ENCODE peak calls at places on chromosome 19, in ten cellular contexts. S is IMR-90, Q is endothelial cell of umbilical vein, R is breast epithelium, F is A549, E is stomach, H is Peyer's patch, K is tibial nerve, A is heart left ventricle, O is transverse colon. T is an unnamed sample.

GRCh38 chr19:11752244-11752736 is 13.5 kb upstream of the ZNF823 start:
- DNase-seq in R (no peak), O (no peak), K (no peak), A (no peak), S (no peak), E (no peak), F (no peak), Q (no peak), H (no peak), T (no peak)

GRCh38 chr19:46958542-46958941 is 61.1 kb upstream of the NPAS1 start:
- DNase-seq in R (no peak), K (no peak), A (no peak), H (no peak), Q (peak; percentile 68), O (no peak), S (peak; percentile 52), E (no peak), F (no peak), T (no peak)

GRCh38 chr19:31167695-31168094 is 181.5 kb downstream of the TSHZ3 start:
- DNase-seq in S (no peak), Q (no peak), O (no peak), R (no peak), A (no peak), F (no peak), K (no peak), E (no peak), H (no peak), T (no peak)

GRCh38 chr19:1161716-1162115 is 12.4 kb downstream of the SBNO2 start:
- DNase-seq in F (peak; percentile 80), S (peak; percentile 32), H (peak; percentile 71), E (peak; percentile 57), R (no peak), K (no peak), O (peak; percentile 40), Q (no peak), A (no peak), T (peak; percentile 85)

GRCh38 chr19:33905473-33905936 is 108.8 kb downstream of the KCTD15 start:
- DNase-seq in K (no peak), Q (peak; percentile 51), R (no peak), S (no peak), H (no peak), F (no peak), A (peak; percentile 64), O (peak; percentile 14), E (no peak), T (no peak)

GRCh38 chr19:41882568-41883462 is at the start of gene ARHGEF1:
- DNase-seq in E (peak; percentile 62), S (no peak), A (peak; percentile 80), O (peak; percentile 75), R (no peak), K (no peak), Q (peak; percentile 6), H (peak; percentile 71), F (no peak), T (peak; percentile 78)

GRCh38 chr19:32570081-32570785 is 10.8 kb upstream of the PDCD5 start:
- DNase-seq in S (peak; percentile 57), R (peak; percentile 61), O (peak; percentile 56), F (peak; percentile 85), E (peak; percentile 48), H (peak; percentile 58), A (peak; percentile 19), K (no peak), Q (peak; percentile 37), T (peak; percentile 24)

GRCh38 chr19:46125447-46125846 is 959 bp upstream of the IGFL3 start:
- DNase-seq in R (no peak), O (no peak), H (no peak), E (no peak), F (no peak), Q (no peak), S (no peak), K (no peak), A (no peak), T (no peak)

GRCh38 chr19:31461814-31462539 is 112.7 kb upstream of the TSHZ3 start:
- DNase-seq in O (no peak), Q (no peak), A (no peak), F (no peak), K (no peak), R (no peak), H (no peak), S (no peak), E (no peak), T (no peak)

GRCh38 chr19:37251308-37252229 is 33.6 kb downstream of the ZNF383 start:
- DNase-seq in A (peak; percentile 92), K (no peak), Q (peak; percentile 91), O (peak; percentile 48), S (peak; percentile 97), F (peak; percentile 19), H (peak; percentile 62), R (peak; percentile 89), E (peak; percentile 43), T (peak; percentile 42)

GRCh38 chr19:44003461-44004134 is 841 bp downstream of the ZNF230 start:
- DNase-seq in O (peak; percentile 8), K (no peak), F (no peak), Q (peak; percentile 6), A (no peak), E (no peak), S (no peak), H (no peak), R (no peak), T (no peak)

GRCh38 chr19:18254546-18255500 is 19.4 kb downstream of the IQCN start:
- DNase-seq in Q (no peak), A (no peak), F (no peak), H (peak; percentile 75), K (no peak), E (peak; percentile 56), R (no peak), S (no peak), O (peak; percentile 76), T (peak; percentile 40)

GRCh38 chr19:6480843-6481415 is 658 bp downstream of the DENND1C start:
- DNase-seq in H (no peak), F (no peak), O (no peak), E (no peak), A (no peak), K (no peak), R (no peak), S (no peak), Q (no peak), T (no peak)

GRCh38 chr19:19750842-19751790 is 18.2 kb upstream of the ZNF14 start:
- DNase-seq in Q (no peak), R (no peak), H (no peak), E (no peak), S (no peak), F (no peak), K (no peak), A (no peak), O (no peak), T (peak; percentile 75)

GRCh38 chr19:35045667-35046300 is 4.3 kb downstream of the HPN start:
- DNase-seq in F (peak; percentile 81), A (no peak), S (peak; percentile 28), H (no peak), R (no peak), K (no peak), Q (peak; percentile 24), O (no peak), E (no peak), T (no peak)

GRCh38 chr19:33302974-33303790 is 848 bp upstream of the CEBPA start:
- DNase-seq in E (peak; percentile 62), O (peak; percentile 59), H (peak; percentile 79), S (peak; percentile 41), Q (peak; percentile 34), K (no peak), F (peak; percentile 73), A (peak; percentile 53), R (peak; percentile 64), T (peak; percentile 45)

GRCh38 chr19:3142292-3142670 is 6.4 kb downstream of the GNA15 start:
- DNase-seq in O (no peak), Q (no peak), S (peak; percentile 87), K (no peak), A (no peak), H (no peak), F (peak; percentile 65), E (no peak), R (no peak), T (no peak)

GRCh38 chr19:5585461-5586299 is 17.9 kb upstream of the TINCR start:
- DNase-seq in Q (no peak), E (no peak), O (no peak), H (no peak), A (peak; percentile 42), R (no peak), F (no peak), K (no peak), S (no peak), T (no peak)

DNA sequence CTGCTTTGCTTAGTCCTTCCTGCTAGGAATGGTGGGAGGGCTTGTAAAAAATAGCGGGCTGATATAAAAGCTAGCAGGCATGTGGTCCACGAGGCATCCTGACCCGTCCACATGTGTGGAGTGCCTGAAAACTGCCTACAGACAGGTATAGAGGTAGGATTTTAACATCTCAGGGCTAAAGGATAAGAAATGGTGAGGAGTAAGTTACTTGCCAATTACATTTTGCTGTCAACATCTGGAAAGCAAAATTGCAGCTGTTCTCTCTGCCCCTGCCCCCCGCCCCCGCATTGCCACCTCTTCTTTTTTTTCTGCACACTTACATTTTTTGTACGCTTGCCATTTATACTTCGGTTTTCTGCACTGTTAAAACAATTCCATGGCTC is 21.0 kb downstream of the NFIX start:
- DNase-seq in Q (no peak), H (no peak), A (no peak), K (no peak), E (no peak), R (no peak), O (no peak), F (no peak), S (no peak), T (no peak)
- H3K4me3 ChIP-seq in Q (no peak overlapping the region), H (no peak overlapping the region), A (no peak overlapping the region), K (no peak overlapping the region), E (no peak overlapping the region), R (no peak overlapping the region), O (no peak overlapping the region), F (no peak overlapping the region), S (no peak overlapping the region), T (no peak overlapping the region)

GRCh38 chr19:15264061-15264932 is 32.0 kb upstream of the EPHX3 start:
- DNase-seq in A (peak; percentile 71), S (peak; percentile 65), R (peak; percentile 69), E (peak; percentile 80), H (peak; percentile 80), Q (peak; percentile 51), K (peak; percentile 57), O (peak; percentile 78), F (peak; percentile 64), T (no peak)
- TF ChIP-seq POLR2A in A (no peak), S (no peak), R (no peak), E (no peak), H (no peak), Q (no peak), K (no peak), O (no peak), F (no peak), T (no peak)

DNA sequence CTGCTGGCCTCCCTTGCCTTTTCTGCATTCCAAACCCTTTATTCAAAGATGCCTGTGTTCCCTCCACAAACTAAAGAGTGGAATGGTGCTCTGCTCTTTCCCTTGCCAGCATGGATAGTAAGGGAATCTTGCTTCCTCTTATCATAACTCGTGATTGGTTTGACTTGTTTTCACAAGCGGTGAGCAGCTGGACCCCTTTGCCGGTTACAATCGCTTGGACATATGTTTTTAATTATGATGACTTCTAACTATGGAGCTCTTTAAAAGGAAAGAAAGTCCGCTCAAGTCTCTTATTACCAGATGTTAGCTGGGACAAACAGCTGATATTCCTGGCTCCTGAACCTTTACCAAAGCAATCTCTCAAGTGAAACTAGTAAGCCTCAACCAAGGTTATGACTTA is 1094.7 kb downstream of the UQCRFS1 start:
- DNase-seq in F (no peak), Q (no peak), R (no peak), K (no peak), H (no peak), O (no peak), A (no peak), S (no peak), E (no peak), T (no peak)
- H3K27ac ChIP-seq in F (no peak overlapping the region), Q (no peak overlapping the region), R (no peak overlapping the region), K (no peak overlapping the region), H (no peak overlapping the region), O (no peak overlapping the region), A (no peak overlapping the region), S (no peak overlapping the region), E (no peak overlapping the region), T (no peak overlapping the region)

GRCh38 chr19:49149652-49150105 is 5.5 kb downstream of the HRC start:
- DNase-seq in F (peak; percentile 91), O (peak; percentile 60), K (no peak), R (peak; percentile 68), Q (peak; percentile 75), S (peak; percentile 83), A (peak; percentile 81), H (no peak), E (peak; percentile 58), T (peak; percentile 44)
- H3K4me3 ChIP-seq in F (peak overlapping the region; percentile 68), O (peak overlapping the region; percentile 54), K (peak overlapping the region; percentile 54), R (peak overlapping the region; percentile 81), Q (peak overlapping the region; percentile 31), S (peak overlapping the region; percentile 53), A (peak overlapping the region; percentile 68), H (peak overlapping the region; percentile 46), E (peak overlapping the region; percentile 70), T (peak overlapping the region; percentile 65)